ENCODE peak calls at places on chromosomes 7 and 10, in nine cellular contexts. G, N, A, X, C, W, H, S and K are unnamed samples.

GRCh38 chr10:102643346-102644065 is 773 bp upstream of the TRIM8 start:
- DNase-seq in S (peak; percentile 74), W (peak; percentile 38), H (no peak), N (peak; percentile 67), C (peak; percentile 81), X (peak; percentile 80), G (peak; percentile 75), A (peak; percentile 48), K (peak; percentile 85)

GRCh38 chr7:84913731-84914130 is 273.1 kb downstream of the SEMA3D start:
- DNase-seq in X (no peak), N (no peak), S (peak; percentile 66), A (no peak), C (no peak), W (no peak), H (no peak), G (no peak), K (no peak)

GRCh38 chr10:30997536-30998252 is 34.0 kb downstream of the ZNF438 start:
- DNase-seq in G (no peak), S (no peak), C (no peak), H (no peak), A (no peak), W (no peak), N (no peak), X (no peak), K (no peak)

GRCh38 chr7:711093-711966 is 15.2 kb upstream of the DNAAF5 start:
- DNase-seq in W (no peak), N (no peak), A (no peak), G (peak; percentile 57), X (no peak), C (peak; percentile 2), H (no peak), S (no peak), K (no peak)

GRCh38 chr7:23158546-23158945 is 23.3 kb upstream of the NUP42 start:
- DNase-seq in C (no peak), G (no peak), X (no peak), A (no peak), S (no peak), N (no peak), H (no peak), W (no peak), K (no peak)

GRCh38 chr7:140683657-140684056 is 10.9 kb downstream of the ADCK2 start:
- DNase-seq in C (no peak), N (no peak), W (no peak), G (no peak), H (no peak), A (no peak), X (no peak), S (no peak), K (no peak)

GRCh38 chr7:130153251-130153908 is 51.8 kb downstream of the TMEM209 start:
- DNase-seq in W (no peak), N (no peak), C (no peak), A (no peak), H (no peak), X (no peak), S (no peak), G (no peak), K (no peak)

GRCh38 chr7:130221341-130221740 is 13.7 kb downstream of the SSMEM1 start:
- DNase-seq in W (no peak), C (no peak), G (no peak), A (no peak), X (no peak), H (no peak), N (no peak), S (no peak), K (no peak)

GRCh38 chr10:50622497-50623298 is 1.1 kb downstream of the SGMS1 start:
- DNase-seq in A (peak; percentile 40), S (peak; percentile 50), W (peak; percentile 27), X (peak; percentile 39), C (peak; percentile 59), H (no peak), G (no peak), N (peak; percentile 53), K (peak; percentile 73)

GRCh38 chr7:152512711-152513110 is 76.9 kb upstream of the KMT2C start:
- DNase-seq in N (no peak), A (no peak), H (no peak), S (no peak), G (no peak), W (no peak), X (no peak), C (no peak), K (no peak)

GRCh38 chr7:51058764-51059163 is 257.8 kb downstream of the COBL start:
- DNase-seq in X (no peak), A (no peak), C (no peak), N (no peak), H (no peak), W (no peak), G (no peak), S (no peak), K (no peak)

GRCh38 chr7:51059493-51059892 is 257.1 kb downstream of the COBL start:
- DNase-seq in N (no peak), H (no peak), W (no peak), A (no peak), C (no peak), G (no peak), X (no peak), S (no peak), K (no peak)

GRCh38 chr7:51064688-51065087 is 251.9 kb downstream of the COBL start:
- DNase-seq in H (no peak), X (no peak), A (no peak), S (no peak), N (no peak), C (no peak), G (no peak), W (no peak), K (no peak)

GRCh38 chr7:51062222-51062987 is 254.2 kb downstream of the COBL start:
- DNase-seq in A (no peak), W (no peak), S (no peak), G (no peak), H (no peak), C (no peak), X (no peak), N (no peak), K (no peak)

DNA sequence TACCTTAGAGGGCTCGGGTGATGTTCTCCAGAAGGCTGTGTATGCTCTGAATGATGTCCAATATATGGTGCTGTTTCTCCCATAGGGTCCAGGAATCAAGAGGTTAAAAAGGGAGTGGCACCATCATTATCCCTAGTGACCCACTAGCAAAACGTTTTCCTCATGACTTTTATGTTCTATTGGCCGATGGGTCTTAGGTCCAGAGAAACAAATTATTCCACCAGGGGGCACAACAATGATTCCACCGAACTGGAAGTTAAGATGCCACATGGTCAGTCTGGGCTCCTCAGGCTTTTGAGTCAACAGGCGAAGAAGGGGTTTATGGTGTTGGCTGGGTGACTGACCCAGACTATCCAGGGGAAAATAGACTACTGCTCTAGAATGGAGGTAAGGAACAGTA is 256.1 kb downstream of the COBL start:
- DNase-seq in X (no peak), H (no peak), S (no peak), A (no peak), N (no peak), C (no peak), W (no peak), G (no peak), K (no peak)
- TF ChIP-seq CTCF in X (no peak), H (no peak), S (no peak), A (no peak), N (no peak), C (no peak), W (peak; percentile 29), G (no peak), K (no peak)

GRCh38 chr10:133349577-133350011 is 2.4 kb downstream of the PRAP1 start:
- DNase-seq in G (no peak), S (no peak), A (no peak), X (no peak), C (no peak), W (no peak), N (no peak), H (no peak), K (no peak)

GRCh38 chr10:133347636-133348517 is 704 bp downstream of the PRAP1 start:
- DNase-seq in N (peak; percentile 70), H (no peak), G (no peak), C (peak; percentile 71), X (no peak), S (no peak), A (no peak), W (no peak), K (no peak)

GRCh38 chr10:133350950-133351329 is 3.8 kb downstream of the PRAP1 start:
- DNase-seq in N (no peak), X (no peak), G (no peak), H (no peak), C (no peak), A (no peak), S (no peak), W (no peak), K (no peak)

GRCh38 chr10:133350283-133350949 is 3.2 kb downstream of the PRAP1 start:
- DNase-seq in S (no peak), X (no peak), N (no peak), A (no peak), H (no peak), G (no peak), W (no peak), C (no peak), K (no peak)

GRCh38 chr10:133349160-133349568 is 2.0 kb downstream of the PRAP1 start:
- DNase-seq in S (no peak), X (no peak), G (no peak), A (no peak), N (no peak), C (no peak), H (no peak), W (no peak), K (no peak)
- H3K4me1 ChIP-seq in S (no peaks in the 10 kb centered on the region), X (peaks cover 6% of the 10 kb centered on the region), G (no peaks in the 10 kb centered on the region), A (no peaks in the 10 kb centered on the region), N (peaks cover 15% of the 10 kb centered on the region), C (peaks cover 5% of the 10 kb centered on the region), H (peaks cover 11% of the 10 kb centered on the region), W (no peaks in the 10 kb centered on the region), K (no peaks in the 10 kb centered on the region)

DNA sequence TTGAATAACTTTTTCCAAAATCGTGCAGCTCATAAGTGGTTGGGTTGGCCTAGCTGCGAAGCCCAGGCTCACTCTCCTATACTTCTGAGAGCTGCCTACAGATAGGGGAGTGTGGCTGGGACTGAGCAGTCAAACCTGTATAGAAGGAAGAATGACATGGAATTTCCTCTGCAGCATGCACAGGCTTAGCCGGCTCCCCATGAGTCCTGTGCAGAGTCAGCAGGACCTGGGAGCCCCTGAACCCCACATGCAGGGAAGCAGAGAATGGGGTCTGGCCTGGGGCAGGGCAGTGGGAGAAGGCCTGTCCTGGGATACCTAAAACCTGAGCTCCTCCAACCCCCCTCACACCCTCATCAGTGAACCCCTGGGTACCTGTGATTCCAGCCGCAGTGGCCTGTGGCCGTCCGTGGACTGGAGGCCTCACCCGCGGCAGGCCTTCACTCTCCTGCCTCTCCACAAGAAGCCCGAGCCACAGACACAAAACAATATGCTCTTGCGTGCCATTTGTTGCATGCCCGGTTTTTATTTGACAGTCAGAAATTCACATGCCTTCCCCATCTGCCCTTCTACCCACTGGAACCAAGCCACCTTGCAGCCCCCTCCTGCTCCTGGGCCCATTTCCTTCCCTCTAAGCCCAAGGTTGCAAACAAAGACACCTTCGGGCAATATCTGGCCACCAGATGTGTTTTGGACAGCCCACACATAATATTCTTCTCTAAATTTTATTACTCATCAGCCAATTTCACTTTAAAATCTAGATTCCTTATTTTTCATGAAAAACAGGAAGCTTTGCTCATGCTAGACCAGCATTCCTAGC is 18.0 kb upstream of the C10orf105 start:
- DNase-seq in A (no peak), W (no peak), N (no peak), G (no peak), C (no peak), S (no peak), X (no peak), H (no peak), K (no peak)
- H3K36me3 ChIP-seq in A (no peaks in the 10 kb centered on the region), W (no peaks in the 10 kb centered on the region), N (no peaks in the 10 kb centered on the region), G (no peaks in the 10 kb centered on the region), C (no peaks in the 10 kb centered on the region), S (no peaks in the 10 kb centered on the region), X (peaks cover 3% of the 10 kb centered on the region), H (no peaks in the 10 kb centered on the region), K (no peaks in the 10 kb centered on the region)

GRCh38 chr10:92181575-92181974 is 109.3 kb downstream of the CPEB3 start:
- DNase-seq in S (no peak), G (no peak), C (peak; percentile 19), N (no peak), W (no peak), H (no peak), X (peak; percentile 16), A (no peak), K (no peak)
- TF ChIP-seq CTCF in S (peak; percentile 14), G (no peak), C (peak; percentile 29), N (peak; percentile 13), W (no peak), H (no peak), X (peak; percentile 32), A (no peak), K (no peak)